ENCODE peak calls at places on chromosome 10, in seven cellular contexts. P, G, D, A, U, V and B are unnamed samples.

GRCh38 chr10:52334595-52334994 is 20.5 kb downstream of the DKK1 start:
- DNase-seq in P (peak), G (no peak), D (no peak), A (no peak), U (no peak), V (no peak), B (no peak)

GRCh38 chr10:97297556-97298222 is 5.3 kb upstream of the ARHGAP19 start:
- DNase-seq in P (peak), G (no peak), D (no peak), A (no peak), U (peak), V (no peak), B (no peak)

GRCh38 chr10:361203-362135 is 226.2 kb downstream of the ZMYND11 start:
- DNase-seq in P (no peak), G (no peak), D (no peak), A (no peak), U (no peak), V (no peak), B (no peak)

GRCh38 chr10:69661414-69662172 is 31.5 kb downstream of the FAM241B start:
- DNase-seq in P (no peak), G (no peak), D (no peak), A (no peak), U (no peak), V (no peak), B (no peak)

GRCh38 chr10:87915989-87916388 is 52.6 kb downstream of the PTEN start:
- DNase-seq in P (no peak), G (no peak), D (no peak), A (no peak), U (no peak), V (no peak), B (no peak)

GRCh38 chr10:79449181-79450146 is 4.0 kb upstream of the ZCCHC24 start:
- DNase-seq in P (no peak), G (no peak), D (no peak), A (no peak), U (no peak), V (no peak), B (no peak)

GRCh38 chr10:80205478-80206276 is at the start of gene ANXA11:
- DNase-seq in P (peak), G (peak), D (peak), A (peak), U (peak), V (peak), B (peak)

GRCh38 chr10:125844673-125845300 is 21.4 kb downstream of the BCCIP start:
- DNase-seq in P (no peak), G (no peak), D (no peak), A (no peak), U (no peak), V (no peak), B (no peak)

GRCh38 chr10:98624963-98625362 is 178.2 kb upstream of the HPS1 start:
- DNase-seq in P (no peak), G (no peak), D (no peak), A (no peak), U (no peak), V (no peak), B (no peak)

GRCh38 chr10:5476918-5477525 is 22.3 kb downstream of the CALML5 start:
- DNase-seq in P (no peak), G (no peak), D (no peak), A (no peak), U (no peak), V (no peak), B (no peak)

GRCh38 chr10:29948971-29949370 is 110.4 kb downstream of the JCAD start:
- DNase-seq in P (no peak), G (no peak), D (no peak), A (no peak), U (no peak), V (no peak), B (no peak)

GRCh38 chr10:102040305-102040704 is 15.7 kb downstream of the ARMH3 start:
- DNase-seq in P (no peak), G (no peak), D (no peak), A (no peak), U (peak), V (no peak), B (no peak)

GRCh38 chr10:124864421-124865193 is 63.0 kb downstream of the ABRAXAS2 start:
- DNase-seq in P (peak), G (peak), D (no peak), A (no peak), U (no peak), V (no peak), B (no peak)

GRCh38 chr10:124388823-124389612 is 29.7 kb downstream of the OAT start:
- DNase-seq in P (peak), G (peak), D (peak), A (peak), U (peak), V (peak), B (peak)

GRCh38 chr10:118985576-118985975 is 43.9 kb upstream of the NANOS1 start:
- DNase-seq in P (no peak), G (no peak), D (no peak), A (no peak), U (no peak), V (no peak), B (no peak)

GRCh38 chr10:22381262-22381661 is 36.0 kb downstream of the SPAG6 start:
- DNase-seq in P (no peak), G (no peak), D (no peak), A (no peak), U (no peak), V (no peak), B (no peak)

GRCh38 chr10:71201921-71202713 is 10.3 kb upstream of the UNC5B start:
- DNase-seq in P (no peak), G (no peak), D (peak), A (no peak), U (no peak), V (no peak), B (no peak)

GRCh38 chr10:1142596-1142995 is 86.4 kb downstream of the WDR37 start:
- DNase-seq in P (no peak), G (no peak), D (no peak), A (no peak), U (no peak), V (no peak), B (no peak)

GRCh38 chr10:33126118-33126517 is 168.1 kb upstream of the ITGB1 start:
- DNase-seq in P (no peak), G (no peak), D (no peak), A (no peak), U (peak), V (no peak), B (no peak)

GRCh38 chr10:127195571-127196226 is 692 bp downstream of the INSYN2A start:
- DNase-seq in P (no peak), G (no peak), D (peak), A (no peak), U (no peak), V (no peak), B (no peak)

GRCh38 chr10:91552706-91553105 is 80.2 kb downstream of the PPP1R3C start:
- DNase-seq in P (no peak), G (peak), D (no peak), A (no peak), U (no peak), V (no peak), B (no peak)

GRCh38 chr10:57689898-57690297 is 577.8 kb downstream of the IPMK start:
- DNase-seq in P (no peak), G (no peak), D (no peak), A (no peak), U (no peak), V (no peak), B (no peak)

GRCh38 chr10:80509403-80510161 is 28.1 kb upstream of the SH2D4B start:
- DNase-seq in P (no peak), G (no peak), D (no peak), A (no peak), U (no peak), V (no peak), B (no peak)

GRCh38 chr10:113412161-113412560 is 140.7 kb upstream of the HABP2 start:
- DNase-seq in P (no peak), G (no peak), D (no peak), A (no peak), U (no peak), V (no peak), B (no peak)

GRCh38 chr10:11521860-11522259 is 89.6 kb downstream of the USP6NL start:
- DNase-seq in P (no peak), G (no peak), D (no peak), A (no peak), U (no peak), V (no peak), B (no peak)

GRCh38 chr10:93219347-93219746 is 145.7 kb downstream of the CYP26A1 start:
- DNase-seq in P (no peak), G (no peak), D (no peak), A (no peak), U (no peak), V (no peak), B (no peak)

GRCh38 chr10:112565434-112566053 is 118.5 kb downstream of the VTI1A start:
- DNase-seq in P (peak), G (peak), D (peak), A (no peak), U (peak), V (no peak), B (peak)

GRCh38 chr10:98513704-98514103 is 67.0 kb upstream of the HPS1 start:
- DNase-seq in P (no peak), G (no peak), D (no peak), A (no peak), U (no peak), V (no peak), B (no peak)

GRCh38 chr10:11581213-11581612 is 30.2 kb downstream of the USP6NL start:
- DNase-seq in P (no peak), G (no peak), D (no peak), A (no peak), U (no peak), V (no peak), B (no peak)

GRCh38 chr10:43078986-43079273 is 2.1 kb downstream of the RET start:
- DNase-seq in P (no peak), G (no peak), D (peak), A (peak), U (peak), V (no peak), B (no peak)

GRCh38 chr10:95793401-95794045 is 37.6 kb downstream of the ENTPD1 start:
- DNase-seq in P (no peak), G (no peak), D (no peak), A (no peak), U (no peak), V (peak), B (no peak)

GRCh38 chr10:13810536-13810935 is 223.8 kb downstream of the PRPF18 start:
- DNase-seq in P (no peak), G (no peak), D (no peak), A (no peak), U (no peak), V (no peak), B (no peak)

GRCh38 chr10:105974803-105975456 is 1189.6 kb downstream of the SORCS1 start:
- DNase-seq in P (no peak), G (no peak), D (no peak), A (no peak), U (no peak), V (no peak), B (peak)

GRCh38 chr10:124414077-124414476 is 4.6 kb downstream of the OAT start:
- DNase-seq in P (no peak), G (no peak), D (no peak), A (no peak), U (no peak), V (no peak), B (no peak)

GRCh38 chr10:69437321-69438259 is 13.7 kb upstream of the TSPAN15 start:
- DNase-seq in P (no peak), G (no peak), D (no peak), A (no peak), U (no peak), V (no peak), B (no peak)

GRCh38 chr10:112307631-112308502 is 24.7 kb downstream of the TECTB start:
- DNase-seq in P (peak), G (peak), D (peak), A (peak), U (peak), V (no peak), B (peak)

GRCh38 chr10:76244061-76244686 is 812.8 kb downstream of the LRMDA start:
- DNase-seq in P (no peak), G (no peak), D (no peak), A (no peak), U (no peak), V (no peak), B (no peak)

GRCh38 chr10:76251773-76252617 is 820.6 kb downstream of the LRMDA start:
- DNase-seq in P (no peak), G (no peak), D (no peak), A (no peak), U (no peak), V (no peak), B (no peak)

GRCh38 chr10:76252733-76253132 is 821.3 kb downstream of the LRMDA start:
- DNase-seq in P (no peak), G (no peak), D (no peak), A (no peak), U (no peak), V (no peak), B (no peak)

GRCh38 chr10:76245951-76246495 is 814.6 kb downstream of the LRMDA start:
- DNase-seq in P (no peak), G (no peak), D (no peak), A (no peak), U (no peak), V (no peak), B (no peak)

GRCh38 chr10:76248781-76249180 is 817.4 kb downstream of the LRMDA start:
- DNase-seq in P (no peak), G (no peak), D (no peak), A (no peak), U (no peak), V (no peak), B (no peak)
- TF ChIP-seq YY1 in P (no peak), G (no peak), D (no peak), A (no peak), U (no peak), V (no peak), B (no peak)

GRCh38 chr10:110616493-110617033 is 27.6 kb upstream of the RBM20 start:
- DNase-seq in P (no peak), G (no peak), D (no peak), A (no peak), U (peak), V (no peak), B (no peak)

GRCh38 chr10:110613996-110614495 is 30.1 kb upstream of the RBM20 start:
- DNase-seq in P (no peak), G (no peak), D (no peak), A (no peak), U (no peak), V (peak), B (no peak)

GRCh38 chr10:110617455-110618162 is 26.5 kb upstream of the RBM20 start:
- DNase-seq in P (no peak), G (no peak), D (no peak), A (no peak), U (no peak), V (no peak), B (no peak)

GRCh38 chr10:110613341-110613995 is 30.7 kb upstream of the RBM20 start:
- DNase-seq in P (no peak), G (no peak), D (no peak), A (no peak), U (no peak), V (peak), B (no peak)

GRCh38 chr10:110615057-110615630 is 29.0 kb upstream of the RBM20 start:
- DNase-seq in P (no peak), G (no peak), D (no peak), A (no peak), U (no peak), V (no peak), B (no peak)
- TF ChIP-seq YY1 in P (no peak), G (no peak), D (no peak), A (no peak), U (no peak), V (no peak), B (no peak)

DNA sequence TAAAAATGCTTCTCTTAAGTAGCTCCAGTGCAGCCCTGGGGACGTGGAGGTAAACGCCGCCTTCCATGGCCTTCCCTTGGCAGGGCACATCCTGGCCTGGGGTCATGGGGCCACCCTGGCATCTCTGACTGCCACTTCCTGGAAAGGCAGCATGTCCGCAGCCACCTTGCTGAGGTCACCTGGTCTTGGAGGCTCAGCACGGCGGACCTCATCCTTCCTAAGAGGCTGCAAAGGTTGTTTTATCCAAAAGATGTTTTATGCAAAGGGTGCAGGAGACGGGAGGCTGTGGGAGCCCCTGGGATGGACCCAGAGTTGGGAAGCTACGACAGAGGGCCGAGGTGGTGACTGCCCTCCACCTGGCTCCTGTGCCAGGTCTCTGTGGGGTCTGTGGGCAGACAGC is 106.0 kb downstream of the TCERG1L start:
- DNase-seq in P (no peak), G (no peak), D (no peak), A (no peak), U (no peak), V (no peak), B (no peak)
- TF ChIP-seq YY1 in P (no peak), G (no peak), D (no peak), A (no peak), U (no peak), V (no peak), B (no peak)

GRCh38 chr10:31554556-31554955 is 235.5 kb downstream of the ZEB1 start:
- DNase-seq in P (no peak), G (no peak), D (no peak), A (no peak), U (no peak), V (peak), B (no peak)
- TF ChIP-seq YY1 in P (no peak), G (no peak), D (no peak), A (no peak), U (no peak), V (no peak), B (no peak)